ENCODE peak calls at places on chromosome 18, in six cellular contexts. M is dorsolateral prefrontal cortex, D is brain microvascular endothelial cell, H is suprapubic skin, A is A549, O is psoas muscle. C is an unnamed sample.

GRCh38 chr18:11389281-11389680 is 220.1 kb upstream of the SLC35G4 start:
- DNase-seq in M (no peak), D (no peak), H (no peak), A (no peak), O (no peak), C (no peak)

GRCh38 chr18:34709631-34710429 is at the start of gene DTNA:
- DNase-seq in M (no peak), D (peak), H (no peak), A (no peak), O (no peak), C (peak)

GRCh38 chr18:51802589-51802988 is 537.4 kb upstream of the DCC start:
- DNase-seq in M (no peak), D (no peak), H (no peak), A (no peak), O (no peak), C (no peak)

GRCh38 chr18:12580630-12581342 is 77.1 kb downstream of the SPIRE1 start:
- DNase-seq in M (no peak), D (no peak), H (no peak), A (no peak), O (no peak), C (no peak)

GRCh38 chr18:67518566-67518965 is 2.0 kb upstream of the DSEL start:
- DNase-seq in M (no peak), D (no peak), H (no peak), A (no peak), O (no peak), C (no peak)

GRCh38 chr18:48546411-48546810 is 7.6 kb downstream of the CTIF start:
- DNase-seq in M (no peak), D (peak), H (peak), A (no peak), O (no peak), C (no peak)

GRCh38 chr18:75168654-75169053 is 40.3 kb downstream of the PTGR3 start:
- DNase-seq in M (no peak), D (no peak), H (no peak), A (no peak), O (no peak), C (no peak)

GRCh38 chr18:366466-367053 is 98.7 kb upstream of the THOC1 start:
- DNase-seq in M (no peak), D (no peak), H (no peak), A (no peak), O (no peak), C (no peak)

GRCh38 chr18:5424903-5425302 is 118.9 kb downstream of the EPB41L3 start:
- DNase-seq in M (no peak), D (peak), H (no peak), A (no peak), O (no peak), C (peak)
- TF ChIP-seq CTCF in M (peak), D (peak), H (peak), A (peak), O (peak), C (peak)

DNA sequence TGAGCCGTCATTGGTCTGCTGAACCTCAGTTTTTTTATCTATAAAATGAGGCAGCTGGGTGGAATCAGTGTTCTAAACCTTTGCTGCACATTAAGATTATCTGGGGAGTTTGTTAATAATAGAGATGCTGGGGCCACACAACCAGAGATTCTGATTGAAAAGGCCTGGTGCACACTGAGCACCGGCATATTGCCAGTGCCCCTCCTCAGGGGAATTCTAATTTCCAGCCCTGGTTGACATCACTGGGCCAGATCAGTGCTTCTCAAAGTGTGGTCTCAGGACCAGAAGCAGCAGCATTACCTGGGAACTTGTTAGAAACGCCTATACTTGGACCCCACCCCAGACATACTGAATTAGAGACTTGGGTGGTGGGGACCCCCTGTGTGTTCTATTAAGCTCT is 112.5 kb downstream of the SETBP1 start:
- DNase-seq in M (no peak), D (no peak), H (no peak), A (no peak), O (no peak), C (no peak)
- H3K4me3 ChIP-seq in M (no peak), D (no peak), H (no peak), A (no peak), O (peak), C (no peak)

GRCh38 chr18:73136134-73136533 is 268.3 kb upstream of the NETO1 start:
- DNase-seq in M (no peak), D (no peak), H (no peak), A (peak), O (no peak), C (no peak)
- TF ChIP-seq CTCF in M (no peak), D (peak), H (no peak), A (peak), O (no peak), C (no peak)

GRCh38 chr18:45481846-45482245 is 133.4 kb upstream of the SLC14A2 start:
- DNase-seq in M (no peak), D (no peak), H (no peak), A (no peak), O (no peak), C (no peak)
- H3K4me3 ChIP-seq in M (no peak), D (no peak), H (no peak), A (no peak), O (no peak), C (no peak)

GRCh38 chr18:3186678-3187658 is 32.8 kb downstream of the MYOM1 start:
- DNase-seq in M (no peak), D (no peak), H (no peak), A (no peak), O (no peak), C (no peak)
- TF ChIP-seq CTCF in M (no peak), D (peak), H (no peak), A (no peak), O (peak), C (no peak)

DNA sequence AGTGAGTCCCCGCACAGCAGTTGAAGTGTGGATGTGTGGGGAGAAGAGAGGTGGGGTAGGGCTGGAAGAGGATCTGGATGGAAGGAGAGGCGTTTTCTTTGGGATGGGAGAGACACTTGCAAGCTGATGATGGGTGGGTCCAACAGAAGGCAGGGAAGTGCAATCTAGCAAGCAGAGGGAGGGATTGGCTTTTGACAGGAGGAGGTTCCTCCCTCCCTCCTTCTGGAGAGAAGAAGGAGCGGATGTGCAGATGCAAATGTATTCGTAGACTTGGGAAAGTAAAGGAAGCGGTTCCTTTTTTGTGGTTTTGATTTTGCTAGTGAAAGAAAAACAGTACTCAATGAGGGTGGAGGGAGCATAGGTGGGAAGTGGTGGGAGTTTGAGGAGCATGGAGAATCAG is 48.9 kb downstream of the LAMA3 start:
- DNase-seq in M (no peak), D (no peak), H (no peak), A (no peak), O (no peak), C (no peak)
- H3K4me3 ChIP-seq in M (no peak), D (no peak), H (no peak), A (no peak), O (no peak), C (no peak)

GRCh38 chr18:62458346-62458745 is 64.5 kb upstream of the ZCCHC2 start:
- DNase-seq in M (no peak), D (no peak), H (no peak), A (no peak), O (no peak), C (no peak)

GRCh38 chr18:62455222-62455621 is 67.6 kb upstream of the ZCCHC2 start:
- DNase-seq in M (no peak), D (no peak), H (no peak), A (no peak), O (no peak), C (no peak)

GRCh38 chr18:62458868-62459716 is 63.7 kb upstream of the ZCCHC2 start:
- DNase-seq in M (no peak), D (no peak), H (no peak), A (no peak), O (no peak), C (no peak)

GRCh38 chr18:62460851-62461300 is 61.9 kb upstream of the ZCCHC2 start:
- DNase-seq in M (no peak), D (peak), H (no peak), A (no peak), O (no peak), C (no peak)

DNA sequence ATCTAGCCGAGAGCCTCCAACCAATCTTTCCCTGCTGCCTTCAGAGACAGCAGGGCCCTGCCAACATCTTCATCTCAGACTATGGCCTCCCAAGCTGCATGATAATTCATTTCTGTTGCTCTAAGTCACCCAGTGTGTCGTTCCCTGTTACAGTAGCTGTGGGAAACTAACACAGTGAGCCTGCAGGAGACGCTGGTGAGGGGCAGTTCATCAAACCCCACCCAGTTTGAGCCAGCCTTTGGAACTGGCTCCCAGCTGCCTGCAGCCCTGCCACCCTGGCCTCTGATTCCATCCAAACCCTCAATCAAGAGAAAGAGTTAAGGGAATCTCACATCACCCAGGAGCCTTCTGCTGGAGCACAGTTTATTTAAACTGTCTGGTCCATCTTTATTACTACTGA is 65.0 kb upstream of the ZCCHC2 start:
- DNase-seq in M (no peak), D (no peak), H (no peak), A (no peak), O (no peak), C (no peak)
- TF ChIP-seq CTCF in M (no peak), D (no peak), H (no peak), A (no peak), O (no peak), C (peak)

DNA sequence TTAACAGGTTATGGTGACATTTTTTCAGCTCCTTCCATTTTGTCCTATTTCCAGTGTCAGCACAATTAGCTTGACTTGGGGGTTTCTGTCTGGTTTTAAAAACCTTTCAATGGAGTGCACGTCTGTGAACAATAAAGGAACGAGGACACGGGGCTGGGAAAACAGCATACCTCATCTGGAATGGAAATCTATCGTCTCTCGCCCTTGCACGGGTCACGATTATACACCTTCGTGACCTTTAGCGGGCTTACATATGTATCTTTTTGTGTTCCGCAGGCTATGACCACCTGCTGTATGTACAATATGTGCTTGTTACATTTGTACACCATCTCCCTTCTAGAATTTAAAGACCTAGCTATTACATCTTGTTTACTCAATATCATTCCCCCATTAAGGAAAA is 2.3 kb upstream of the ZNF532 start:
- DNase-seq in M (no peak), D (no peak), H (no peak), A (no peak), O (no peak), C (no peak)
- H3K4me3 ChIP-seq in M (peak), D (peak), H (peak), A (peak), O (peak), C (peak)

C was measured in HFF-Myc.